ENCODE peak calls at places on chromosomes 7 and 10, in four cellular contexts. L is K562, M is HepG2, S is Panc1. R is an unnamed sample.

GRCh38 chr10:50623299-50624153 is at the start of gene SGMS1:
- DNase-seq in S (no peak), M (peak; percentile 68), L (peak; percentile 85), R (peak; percentile 50)

GRCh38 chr10:134205-134742 is 981 bp upstream of the ZMYND11 start:
- DNase-seq in S (no peak), M (no peak), L (no peak), R (no peak)

GRCh38 chr10:48456808-48457761 is 147.8 kb downstream of the ARHGAP22 start:
- DNase-seq in L (no peak), S (no peak), M (no peak), R (no peak)

GRCh38 chr10:101829561-101830315 is 11.5 kb upstream of the OGA start:
- DNase-seq in L (peak; percentile 80), S (no peak), M (no peak), R (no peak)

GRCh38 chr7:55657654-55658053 is 85.4 kb upstream of the VOPP1 start:
- DNase-seq in M (no peak), L (peak; percentile 36), S (no peak), R (no peak)

GRCh38 chr10:67784584-67784983 is 53.4 kb downstream of the DNAJC12 start:
- DNase-seq in M (no peak), S (no peak), L (no peak), R (no peak)

GRCh38 chr7:149856-150636 is 42.3 kb upstream of the FAM20C start:
- DNase-seq in S (no peak), M (no peak), L (no peak), R (no peak)

GRCh38 chr7:128697301-128697905 is 25.3 kb downstream of the GARIN1A start:
- DNase-seq in L (peak; percentile 93), M (peak; percentile 21), S (no peak), R (no peak)

GRCh38 chr10:83078645-83079044 is 1060.7 kb upstream of the GHITM start:
- DNase-seq in S (no peak), L (no peak), M (no peak), R (no peak)

GRCh38 chr10:36468620-36469019 is 656.8 kb upstream of the ANKRD30A start:
- DNase-seq in L (no peak), S (no peak), M (no peak), R (no peak)

GRCh38 chr7:51700593-51701215 is 384.1 kb upstream of the COBL start:
- DNase-seq in M (no peak), S (no peak), L (no peak), R (no peak)

GRCh38 chr7:2934984-2935740 is 91.1 kb upstream of the GNA12 start:
- DNase-seq in M (no peak), S (no peak), L (no peak), R (no peak)

GRCh38 chr7:94620703-94621118 is 35.2 kb downstream of the SGCE start:
- DNase-seq in L (no peak), S (peak; percentile 94), M (peak; percentile 82), R (peak; percentile 83)

GRCh38 chr10:12689893-12690292 is 311.6 kb downstream of the CCDC3 start:
- DNase-seq in L (no peak), S (no peak), M (no peak), R (no peak)

DNA sequence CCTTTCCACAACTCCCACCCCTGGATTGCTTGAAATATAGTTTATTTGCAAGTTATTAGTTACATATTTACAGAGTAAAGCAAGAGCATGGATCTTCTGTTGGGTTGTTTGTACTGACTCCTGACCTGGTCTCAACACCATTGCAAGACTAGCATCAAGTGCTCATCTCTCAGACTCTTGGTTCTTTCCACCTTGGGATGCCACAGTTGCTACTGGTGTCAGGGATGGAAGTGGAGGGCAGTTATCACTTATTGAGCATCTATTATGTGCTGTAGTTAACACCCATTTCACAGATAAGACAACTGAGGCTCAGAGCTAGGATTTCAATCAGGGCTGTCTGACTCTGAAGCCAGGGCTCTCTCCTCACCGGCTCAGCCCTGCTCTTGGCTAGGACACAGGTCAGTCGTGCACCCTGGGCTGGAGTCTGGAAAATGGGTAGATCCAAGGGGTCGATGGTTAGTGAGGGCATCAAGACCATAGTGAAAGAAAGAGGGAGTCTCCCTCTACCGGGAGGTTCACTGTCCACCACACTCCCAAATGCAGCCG is 614 bp upstream of the ADAMTS14 start:
- DNase-seq in L (no peak), S (no peak), M (no peak), R (no peak)
- H3K4me3 ChIP-seq in L (peak overlapping the region; percentile 62), S (peak overlapping the region; percentile 33), M (no peak overlapping the region), R (peak overlapping the region; percentile 41)

DNA sequence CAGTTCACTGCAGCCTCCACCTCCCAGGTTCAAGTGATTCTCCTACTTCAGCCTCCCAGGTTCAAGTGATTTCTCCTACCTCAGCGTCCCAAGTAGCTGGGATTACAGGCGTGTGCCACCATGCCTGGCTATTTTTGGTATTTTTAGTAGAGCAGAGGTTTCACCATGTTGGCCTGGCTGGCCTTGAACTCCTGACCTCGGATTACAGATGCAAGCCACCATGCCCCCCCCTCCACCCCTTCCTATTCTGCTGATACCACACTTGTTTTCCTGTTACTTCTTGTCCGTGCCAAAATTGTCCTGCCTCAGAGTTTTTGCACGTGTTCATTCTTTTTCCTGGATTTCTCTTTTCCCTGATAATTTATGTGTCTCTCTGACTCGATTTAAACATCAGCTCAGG is 62.5 kb downstream of the R3HCC1L start:
- DNase-seq in L (no peak), M (no peak), S (no peak), R (no peak)
- TF ChIP-seq TCF7L2 in L (no peak), M (no peak), S (no peak), R (no peak)

GRCh38 chr7:5557920-5558401 is 134.3 kb upstream of the TNRC18 start:
- DNase-seq in S (no peak), L (peak; percentile 48), M (peak; percentile 63), R (no peak)
- H3K4me3 ChIP-seq in S (peak overlapping the region; percentile 31), L (no peak overlapping the region), M (peak overlapping the region; percentile 48), R (no peak overlapping the region)

DNA sequence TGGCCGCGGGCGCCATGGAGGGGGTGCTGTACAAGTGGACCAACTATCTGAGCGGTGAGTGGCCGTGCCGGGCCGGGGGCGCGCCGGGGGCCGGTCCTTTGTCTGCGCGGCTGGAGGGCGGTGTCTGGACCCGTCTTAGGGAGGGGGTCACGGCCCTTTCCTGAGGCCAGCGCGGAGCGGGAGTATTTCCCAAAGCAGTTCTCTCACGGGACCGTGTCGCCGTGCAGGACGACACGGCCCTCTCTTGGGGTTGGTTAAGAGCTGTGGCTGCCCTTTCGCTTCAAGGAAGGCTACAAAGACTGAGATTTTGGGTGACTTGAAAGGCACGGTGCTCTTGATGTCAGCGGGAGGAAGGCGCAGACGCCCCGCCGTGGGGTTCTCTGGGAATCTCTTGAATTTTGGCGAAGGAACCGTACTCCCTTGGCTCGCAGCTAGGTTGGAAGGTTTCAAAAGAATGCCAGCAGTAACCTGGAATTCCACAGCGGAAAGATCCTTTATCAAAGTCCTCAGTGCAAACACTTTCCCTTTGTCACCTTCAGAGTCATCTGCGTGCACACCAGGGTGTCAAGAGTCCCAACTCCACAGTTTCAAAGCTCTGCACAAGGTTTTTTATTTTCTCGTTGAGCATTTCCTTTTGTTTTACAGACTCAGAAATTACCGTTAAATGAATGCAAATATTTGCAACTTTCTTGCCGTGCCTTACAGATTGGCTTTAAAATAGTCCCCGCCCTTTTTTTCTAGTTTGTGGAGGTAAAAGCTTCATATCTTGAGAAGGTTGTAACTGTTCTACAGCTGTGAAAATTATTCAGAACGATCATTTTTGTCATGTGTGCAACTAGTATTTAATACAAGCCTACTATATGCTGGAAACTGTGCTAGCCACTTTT is 780 bp downstream of the PLEKHA8 start:
- DNase-seq in M (peak; percentile 71), S (no peak), L (peak; percentile 62), R (peak; percentile 12)
- TF ChIP-seq TCF7L2 in M (no peak), S (no peak), L (no peak), R (peak; percentile 73)

DNA sequence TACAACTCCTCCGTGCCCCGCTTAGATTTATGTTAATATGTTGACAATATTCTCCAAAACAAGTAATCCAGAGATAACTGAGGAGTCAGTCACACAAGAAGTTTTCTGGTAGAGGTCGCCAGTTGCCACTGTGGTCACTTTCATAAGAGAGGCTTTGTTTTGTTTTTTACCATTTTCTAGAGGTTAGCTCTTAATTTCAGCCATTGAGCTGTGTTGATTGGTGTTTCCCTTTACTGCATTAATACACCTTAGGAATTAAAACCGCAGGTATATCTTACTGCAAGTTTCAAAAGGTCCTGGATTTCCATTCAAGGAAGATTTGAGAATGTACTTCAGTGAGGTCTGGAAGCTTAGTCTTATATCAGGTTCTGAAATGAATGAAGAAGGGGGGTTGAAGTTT is 3.5 kb downstream of the BMI1 start:
- DNase-seq in L (no peak), M (no peak), S (no peak), R (no peak)
- H3K4me3 ChIP-seq in L (peak overlapping the region; percentile 77), M (peak overlapping the region; percentile 60), S (peak overlapping the region; percentile 62), R (peak overlapping the region; percentile 46)

DNA sequence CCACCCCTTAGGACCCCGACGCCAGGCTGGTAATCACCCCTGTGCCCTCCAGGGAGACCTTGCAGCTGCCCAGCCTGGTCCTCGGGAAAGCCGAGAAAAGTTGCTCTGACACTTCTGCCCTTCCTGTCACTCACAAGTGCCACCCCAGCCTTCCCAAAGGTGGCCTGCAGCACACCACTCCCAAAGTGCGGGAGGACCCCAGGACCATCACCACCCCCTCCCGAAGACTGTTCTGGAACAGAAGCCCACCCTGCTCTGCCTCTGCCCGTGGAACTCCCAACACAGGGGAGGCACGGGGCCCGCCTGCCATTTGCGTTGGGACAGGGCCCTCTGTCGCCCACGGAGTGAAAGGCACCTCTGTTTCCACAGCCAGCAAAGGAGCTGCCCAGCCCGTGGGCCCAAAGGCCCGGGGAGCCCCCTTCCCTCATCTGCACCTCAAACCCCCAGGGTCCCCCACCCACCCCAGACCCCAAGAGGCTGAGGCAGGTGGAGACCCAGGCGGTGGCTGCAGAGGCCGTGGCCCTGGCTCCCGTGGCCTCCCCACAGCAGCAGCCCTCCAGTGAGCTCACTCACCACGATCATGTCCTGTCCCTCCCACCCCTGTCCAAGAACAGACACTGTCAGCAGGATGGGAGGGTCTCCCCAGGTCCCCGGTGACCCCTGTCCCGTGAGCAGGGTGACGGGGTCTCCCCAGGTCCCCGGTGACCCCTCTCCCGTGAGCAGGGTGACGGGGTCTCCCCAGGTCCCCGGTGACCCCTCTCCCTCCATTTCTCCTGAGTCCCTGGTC is 47.8 kb upstream of the PPP2R2D start:
- DNase-seq in S (no peak), M (no peak), L (no peak), R (no peak)
- TF ChIP-seq TCF7L2 in S (no peak), M (no peak), L (no peak), R (no peak)

DNA sequence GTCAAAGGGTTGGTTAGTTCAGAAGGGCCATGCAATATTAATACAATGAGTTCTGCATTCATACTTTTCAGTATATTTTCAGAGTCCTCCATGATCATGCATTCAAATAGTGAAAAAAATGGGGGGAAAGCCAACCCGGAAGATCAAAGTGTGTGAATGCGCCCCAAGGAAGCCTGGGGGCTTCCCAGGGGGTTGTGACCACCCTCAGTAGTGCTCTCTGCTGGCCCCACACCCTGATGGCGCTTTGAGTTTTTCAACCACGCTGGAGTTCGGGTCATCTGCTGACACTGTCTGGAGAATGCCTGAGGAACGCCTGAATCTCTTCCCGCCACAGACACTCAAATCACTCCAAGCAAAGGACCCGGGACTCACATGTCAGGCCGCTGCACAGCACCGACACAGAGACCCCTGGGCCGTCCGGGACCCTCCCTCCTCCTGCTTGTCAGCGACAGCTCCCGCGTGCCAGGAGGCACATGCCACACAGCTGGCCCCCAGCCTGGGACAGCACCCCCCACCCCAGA is 1.0 kb downstream of the TNS3 start:
- DNase-seq in L (no peak), S (no peak), M (peak; percentile 12), R (no peak)
- H3K4me3 ChIP-seq in L (no peak overlapping the region), S (peak overlapping the region; percentile 92), M (peak overlapping the region; percentile 91), R (peak overlapping the region; percentile 81)